ENCODE peak calls at places on chromosomes 11 and 22, in four cellular contexts. W is fibroblast of pulmonary artery, E is body of pancreas, C is endothelial cell of umbilical vein. Q is an unnamed sample.

GRCh38 chr11:79094601-79095000 is 346.2 kb downstream of the TENM4 start:
- DNase-seq in C (no peak), W (no peak), E (no peak), Q (no peak)

GRCh38 chr11:60183595-60184201 is 815 bp upstream of the MS4A6A start:
- DNase-seq in C (no peak), E (no peak), W (no peak), Q (no peak)

GRCh38 chr11:17986007-17986710 is 26.7 kb downstream of the SERGEF start:
- DNase-seq in C (no peak), W (peak; percentile 72), E (no peak), Q (peak; percentile 28)

GRCh38 chr11:11973361-11973800 is 35.0 kb downstream of the DKK3 start:
- DNase-seq in W (peak; percentile 73), E (peak; percentile 34), C (peak; percentile 45), Q (peak; percentile 82)

GRCh38 chr22:40057652-40058051 is 62.9 kb downstream of the FAM83F start:
- DNase-seq in C (peak; percentile 37), W (no peak), E (no peak), Q (no peak)

GRCh38 chr11:75406338-75406777 is 7.0 kb downstream of the RPS3 start:
- DNase-seq in C (peak; percentile 94), E (no peak), W (no peak), Q (no peak)

GRCh38 chr11:2314525-2315394 is 12.9 kb downstream of the TSPAN32 start:
- DNase-seq in W (peak; percentile 96), E (peak; percentile 87), C (peak; percentile 24), Q (peak; percentile 91)

GRCh38 chr11:3905080-3905953 is 49.9 kb downstream of the STIM1 start:
- DNase-seq in E (no peak), C (no peak), W (peak; percentile 86), Q (no peak)

GRCh38 chr11:121898913-121899312 is 217.1 kb downstream of the BLID start:
- DNase-seq in W (no peak), E (no peak), C (no peak), Q (no peak)

GRCh38 chr11:122517403-122518379 is 137.8 kb upstream of the UBASH3B start:
- DNase-seq in E (no peak), C (no peak), W (no peak), Q (no peak)

GRCh38 chr22:30397656-30398635 is 1.1 kb downstream of the SEC14L2 start:
- DNase-seq in C (peak; percentile 20), E (no peak), W (no peak), Q (no peak)

GRCh38 chr11:11027271-11027670 is 169.4 kb upstream of the ZBED5 start:
- DNase-seq in E (no peak), W (peak; percentile 60), C (no peak), Q (no peak)

GRCh38 chr11:119641991-119642745 is 86.8 kb downstream of the NECTIN1 start:
- DNase-seq in W (peak; percentile 29), C (peak; percentile 13), E (peak; percentile 42), Q (no peak)

GRCh38 chr11:762421-763072 is 14.7 kb downstream of the GATD1 start:
- DNase-seq in C (no peak), E (peak; percentile 35), W (peak; percentile 66), Q (no peak)

GRCh38 chr11:112219476-112220232 is 6.6 kb upstream of the PTS start:
- DNase-seq in E (peak; percentile 53), C (peak; percentile 80), W (peak; percentile 90), Q (no peak)

GRCh38 chr11:35418282-35418846 is 994 bp downstream of the SLC1A2 start:
- DNase-seq in C (no peak), W (no peak), E (peak; percentile 41), Q (no peak)

GRCh38 chr22:38012604-38013072 is 28.3 kb upstream of the SOX10 start:
- DNase-seq in W (peak; percentile 56), C (peak; percentile 37), E (no peak), Q (no peak)

GRCh38 chr11:133934599-133935550 is 21.9 kb downstream of the IGSF9B start:
- DNase-seq in C (no peak), W (peak; percentile 62), E (no peak), Q (peak; percentile 65)

GRCh38 chr11:96097844-96098421 is 174.0 kb upstream of the MTMR2 start:
- DNase-seq in E (no peak), W (peak; percentile 35), C (no peak), Q (no peak)

GRCh38 chr22:19942071-19942885 is 660 bp upstream of the TXNRD2 start:
- DNase-seq in W (peak; percentile 78), E (peak; percentile 32), C (peak; percentile 55), Q (no peak)

GRCh38 chr11:126990716-126991480 is 9.7 kb downstream of the KIRREL3 start:
- DNase-seq in E (no peak), W (peak; percentile 6), C (no peak), Q (no peak)

GRCh38 chr11:103257360-103257759 is 148.1 kb downstream of the DYNC2H1 start:
- DNase-seq in W (peak; percentile 47), E (no peak), C (peak; percentile 60), Q (no peak)
- TF ChIP-seq CTCF in W (peak; percentile 41), E (no peak), C (peak; percentile 32), Q (no peak)

DNA sequence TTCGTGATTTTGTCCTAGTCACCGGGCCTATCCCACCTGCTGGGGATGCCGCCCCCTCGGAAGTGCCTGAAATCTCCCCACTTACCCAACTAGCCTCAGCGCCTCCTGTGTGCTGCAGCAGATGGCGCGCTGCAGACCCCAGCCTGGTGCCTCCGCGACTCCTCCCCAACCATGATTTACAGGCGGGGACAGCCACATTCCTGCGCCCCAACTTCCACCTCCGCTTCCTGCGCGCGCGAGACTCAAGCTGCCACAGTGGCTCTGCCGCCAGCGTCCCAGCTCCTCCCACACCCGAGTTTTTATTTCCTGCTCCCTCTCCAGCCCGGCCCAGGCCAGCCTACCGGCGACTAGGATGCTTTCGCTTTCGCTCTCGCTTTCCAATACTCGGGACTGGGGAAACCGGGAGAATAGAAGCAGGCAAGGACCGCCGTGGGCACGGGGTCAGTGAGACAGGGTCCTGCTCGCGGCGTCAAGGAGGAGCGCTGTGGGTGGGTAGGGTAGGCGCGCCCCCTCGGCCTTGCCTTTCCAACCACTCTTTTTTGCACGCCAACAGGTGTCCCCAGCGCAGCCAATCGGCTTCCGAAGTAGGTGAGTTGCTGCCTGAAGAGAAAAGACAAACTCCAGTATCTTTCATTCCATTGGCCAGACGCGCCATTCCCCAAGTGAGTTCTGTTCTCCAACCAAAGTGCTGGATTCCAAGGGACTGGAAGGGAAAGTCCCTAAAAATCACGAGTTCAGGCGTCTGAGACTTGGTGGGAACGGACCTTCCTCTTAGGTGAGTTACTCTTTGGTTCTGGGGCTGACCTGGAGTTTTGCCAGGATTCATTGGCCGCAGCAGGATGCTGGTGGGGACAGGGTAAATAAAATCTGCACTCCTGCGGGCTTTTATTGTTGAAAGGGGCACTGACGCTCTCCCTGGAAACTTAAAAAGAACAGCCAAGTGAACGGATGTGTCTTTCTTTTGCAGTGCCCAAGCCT is at the start of gene FAM111A:
- DNase-seq in C (peak; percentile 91), E (peak; percentile 90), W (peak; percentile 85), Q (peak; percentile 90)
- TF ChIP-seq CTCF in C (peak; percentile 47), E (no peak), W (peak; percentile 33), Q (peak; percentile 37)

DNA sequence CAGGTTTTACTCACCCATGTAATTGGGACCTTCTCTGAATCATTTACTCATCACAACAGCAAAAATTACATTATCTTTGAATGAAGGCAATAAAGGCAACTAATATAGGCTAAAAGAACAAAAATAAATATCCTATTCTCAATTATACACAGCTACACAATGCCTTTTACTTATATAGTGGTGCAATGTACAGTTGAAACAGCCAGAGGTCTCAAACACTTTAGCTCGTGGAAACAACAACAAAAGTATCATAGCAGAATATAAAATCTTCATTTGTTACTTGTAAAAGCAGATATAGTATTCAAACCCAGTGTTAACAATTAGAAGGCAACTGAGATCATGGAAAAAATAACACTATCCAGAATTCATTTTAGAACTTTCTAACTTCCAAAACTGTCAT is 20.6 kb upstream of the CCDC34 start:
- DNase-seq in W (no peak), C (no peak), E (no peak), Q (no peak)
- TF ChIP-seq CTCF in W (no peak), C (no peak), E (no peak), Q (peak; percentile 14)

DNA sequence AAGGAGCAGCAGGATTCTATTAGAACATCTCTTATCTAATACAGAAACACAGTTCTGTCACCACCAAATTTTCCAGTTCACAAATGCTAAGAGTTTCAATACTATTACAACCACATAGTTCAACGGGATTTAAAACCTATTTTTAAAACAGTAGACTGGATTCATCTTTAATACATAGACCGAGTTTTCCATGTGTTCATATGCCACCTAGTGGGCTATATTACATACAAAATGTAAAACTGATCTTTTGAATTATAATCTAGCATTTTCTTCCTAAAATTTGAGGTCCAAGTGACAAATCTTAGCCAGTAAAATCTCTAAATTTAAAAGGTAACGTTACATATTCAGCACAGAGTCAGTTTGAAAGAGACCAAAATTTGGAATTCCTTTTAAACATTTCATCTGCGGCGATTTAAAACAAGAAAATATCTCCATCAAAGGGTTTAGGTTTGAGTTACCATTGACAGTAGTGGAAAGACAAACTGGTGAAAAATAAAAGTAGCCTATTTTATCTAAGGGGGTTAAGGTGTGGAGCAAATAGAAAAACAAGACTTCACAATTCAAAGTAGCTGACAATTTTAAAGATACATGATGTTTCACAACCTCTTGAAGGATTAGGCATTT is 269.3 kb upstream of the MPPED2 start:
- DNase-seq in E (no peak), C (peak; percentile 9), W (peak; percentile 31), Q (no peak)
- TF ChIP-seq CTCF in E (peak; percentile 42), C (peak; percentile 8), W (peak; percentile 33), Q (peak; percentile 67)

GRCh38 chr11:93895106-93895862 is 44.9 kb upstream of the VSTM5 start:
- DNase-seq in E (peak; percentile 18), W (peak; percentile 75), C (peak; percentile 40), Q (no peak)
- TF ChIP-seq CTCF in E (peak; percentile 69), W (peak; percentile 68), C (peak; percentile 32), Q (peak; percentile 77)

GRCh38 chr11:81237139-81237538 is 1496.5 kb downstream of the FAM181B start:
- DNase-seq in E (no peak), W (peak; percentile 37), C (peak; percentile 34), Q (no peak)
- TF ChIP-seq CTCF in E (no peak), W (peak; percentile 17), C (no peak), Q (peak; percentile 55)

GRCh38 chr22:41951898-41952474 is at the start of gene SMIM45:
- DNase-seq in W (peak; percentile 10), E (no peak), C (no peak), Q (no peak)
- TF ChIP-seq CTCF in W (no peak), E (no peak), C (no peak), Q (no peak)

DNA sequence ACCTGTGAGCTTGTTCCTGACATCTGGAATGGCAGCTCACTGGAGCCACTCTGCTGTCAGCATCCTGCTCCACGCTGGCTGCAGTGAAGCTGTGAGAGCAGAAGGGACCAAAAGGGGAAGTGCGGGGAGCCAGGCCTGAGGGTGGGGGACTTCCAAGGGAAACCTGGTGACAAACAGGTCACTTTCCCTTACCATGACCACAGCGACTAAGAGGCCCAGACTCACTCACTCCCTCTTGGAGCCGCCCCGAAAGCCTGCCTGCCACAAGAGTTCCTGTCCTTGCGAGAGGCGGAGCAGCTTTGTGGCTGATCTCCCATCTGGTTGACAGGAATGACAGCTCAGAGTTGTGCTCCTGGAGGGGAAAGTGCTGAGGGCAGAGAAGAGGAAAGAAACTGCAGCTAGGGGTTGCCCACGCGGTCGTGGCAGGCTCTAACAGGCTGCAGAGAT is 183.8 kb upstream of the NTM start:
- DNase-seq in W (no peak), E (no peak), C (no peak), Q (no peak)
- TF ChIP-seq CTCF in W (no peak), E (no peak), C (no peak), Q (no peak)